ENCODE peak calls at places on chromosome 6, in eight cellular contexts. F, Z, U, C, A, X, L and R are unnamed samples.

GRCh38 chr6:95094751-95095150 is 482.6 kb upstream of the MANEA start:
- DNase-seq in F (peak), Z (no peak), U (peak), C (no peak), A (no peak), X (no peak), L (no peak), R (no peak)

GRCh38 chr6:170031096-170031471 is 259.8 kb downstream of the DLL1 start:
- DNase-seq in F (no peak), Z (peak), U (no peak), C (peak), A (no peak), X (peak), L (no peak), R (no peak)

GRCh38 chr6:170147832-170148708 is 142.8 kb downstream of the DLL1 start:
- DNase-seq in F (no peak), Z (no peak), U (no peak), C (peak), A (no peak), X (peak), L (peak), R (no peak)

GRCh38 chr6:34243901-34244884 is 4.6 kb downstream of the SMIM29 start:
- DNase-seq in F (peak), Z (no peak), U (peak), C (peak), A (peak), X (no peak), L (peak), R (no peak)

GRCh38 chr6:21749754-21750153 is 156.2 kb downstream of the SOX4 start:
- DNase-seq in F (no peak), Z (no peak), U (no peak), C (peak), A (no peak), X (no peak), L (no peak), R (no peak)

GRCh38 chr6:10564975-10565374 is 43.8 kb downstream of the GCNT2 start:
- DNase-seq in F (no peak), Z (no peak), U (no peak), C (no peak), A (no peak), X (no peak), L (no peak), R (no peak)

GRCh38 chr6:41713650-41714291 is 21.6 kb downstream of the TFEB start:
- DNase-seq in F (no peak), Z (no peak), U (no peak), C (no peak), A (peak), X (no peak), L (no peak), R (no peak)

GRCh38 chr6:170210651-170211403 is 80.1 kb downstream of the DLL1 start:
- DNase-seq in F (no peak), Z (no peak), U (no peak), C (no peak), A (no peak), X (peak), L (no peak), R (no peak)

GRCh38 chr6:109059148-109059547 is 35.5 kb downstream of the SESN1 start:
- DNase-seq in F (peak), Z (no peak), U (peak), C (no peak), A (no peak), X (no peak), L (no peak), R (no peak)

GRCh38 chr6:5220436-5220835 is 40.3 kb downstream of the LYRM4 start:
- DNase-seq in F (no peak), Z (no peak), U (no peak), C (no peak), A (no peak), X (no peak), L (no peak), R (no peak)
- TF ChIP-seq CTCF in F (no peak), Z (no peak), U (no peak), C (no peak), A (no peak), X (no peak), L (no peak), R (no peak)

GRCh38 chr6:73586416-73586974 is 65.7 kb upstream of the EEF1A1 start:
- DNase-seq in F (peak), Z (no peak), U (peak), C (no peak), A (no peak), X (no peak), L (no peak), R (no peak)
- H3K4me3 ChIP-seq in F (peak), Z (peak), U (peak), C (no peak), A (peak), X (peak), L (peak), R (no peak)

GRCh38 chr6:40573221-40573620 is 13.9 kb downstream of the LRFN2 start:
- DNase-seq in F (no peak), Z (no peak), U (no peak), C (no peak), A (no peak), X (no peak), L (no peak), R (no peak)

GRCh38 chr6:40579101-40579500 is 8.1 kb downstream of the LRFN2 start:
- DNase-seq in F (no peak), Z (no peak), U (no peak), C (no peak), A (no peak), X (no peak), L (no peak), R (no peak)

GRCh38 chr6:40582892-40583291 is 4.3 kb downstream of the LRFN2 start:
- DNase-seq in F (no peak), Z (no peak), U (no peak), C (peak), A (no peak), X (no peak), L (no peak), R (no peak)

GRCh38 chr6:40577672-40578071 is 9.5 kb downstream of the LRFN2 start:
- DNase-seq in F (no peak), Z (no peak), U (no peak), C (no peak), A (no peak), X (no peak), L (no peak), R (no peak)
- TF ChIP-seq CTCF in F (peak), Z (no peak), U (peak), C (no peak), A (no peak), X (no peak), L (no peak), R (no peak)

GRCh38 chr6:44271914-44272313 is 1.7 kb downstream of the TMEM151B start:
- DNase-seq in F (no peak), Z (no peak), U (no peak), C (no peak), A (no peak), X (no peak), L (no peak), R (no peak)

GRCh38 chr6:44269168-44269920 is 906 bp upstream of the TMEM151B start:
- DNase-seq in F (no peak), Z (no peak), U (no peak), C (no peak), A (no peak), X (no peak), L (no peak), R (no peak)

GRCh38 chr6:44269921-44270525 is at the start of gene TMEM151B:
- DNase-seq in F (no peak), Z (no peak), U (no peak), C (no peak), A (no peak), X (no peak), L (no peak), R (no peak)

GRCh38 chr6:44271406-44271723 is 1.1 kb downstream of the TMEM151B start:
- DNase-seq in F (no peak), Z (no peak), U (no peak), C (no peak), A (no peak), X (no peak), L (no peak), R (no peak)

DNA sequence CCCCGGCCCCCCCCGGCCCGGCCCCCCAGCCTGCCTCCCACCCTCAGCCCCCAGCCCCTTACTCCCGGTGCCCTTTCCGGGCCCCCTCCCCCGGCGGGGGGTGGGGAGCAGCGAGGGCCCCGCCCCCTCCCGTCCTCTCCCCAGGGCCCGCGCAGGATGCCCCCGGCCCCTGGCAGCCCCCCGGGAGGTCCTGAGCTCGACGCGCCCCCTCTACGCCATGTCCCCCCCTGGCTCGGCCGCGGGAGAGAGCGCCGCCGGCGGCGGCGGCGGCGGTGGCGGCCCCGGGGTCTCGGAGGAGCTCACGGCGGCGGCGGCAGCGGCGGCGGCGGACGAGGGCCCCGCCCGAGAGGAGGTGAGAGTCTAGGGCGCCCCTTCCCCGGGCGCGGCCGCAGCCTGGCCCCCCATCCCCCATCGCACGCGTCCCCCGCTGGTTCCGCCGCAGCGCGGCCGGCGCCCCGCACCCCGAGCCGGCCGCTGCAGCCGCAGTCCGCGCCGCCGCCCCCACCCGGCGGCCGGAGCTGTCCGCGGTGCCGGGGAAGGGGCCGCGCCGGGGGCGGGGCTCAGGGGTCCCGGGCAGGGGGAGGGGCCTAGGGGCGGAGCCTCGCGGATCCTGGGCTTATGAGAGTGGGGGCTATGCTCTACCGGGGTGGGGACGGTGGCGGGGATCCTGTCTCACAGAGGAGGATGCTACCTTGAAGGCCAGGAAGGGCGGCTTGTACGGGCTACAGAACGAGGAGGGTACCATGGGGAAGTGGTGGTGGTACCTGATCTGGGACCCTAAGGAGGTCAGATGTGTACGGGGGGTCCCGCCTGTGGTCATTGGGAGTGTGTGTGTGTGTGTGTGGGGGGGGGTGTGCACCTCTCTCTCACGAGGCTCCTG is 516 bp downstream of the TMEM151B start:
- DNase-seq in F (no peak), Z (no peak), U (no peak), C (peak), A (no peak), X (no peak), L (no peak), R (no peak)
- H3K4me3 ChIP-seq in F (peak), Z (peak), U (no peak), C (peak), A (peak), X (peak), L (peak), R (peak)

GRCh38 chr6:49423817-49424216 is 39.2 kb downstream of the MMUT start:
- DNase-seq in F (peak), Z (no peak), U (peak), C (no peak), A (no peak), X (no peak), L (no peak), R (no peak)
- TF ChIP-seq CTCF in F (no peak), Z (no peak), U (peak), C (peak), A (no peak), X (no peak), L (no peak), R (no peak)

GRCh38 chr6:17280138-17280537 is 1.0 kb upstream of the RBM24 start:
- DNase-seq in F (no peak), Z (no peak), U (no peak), C (no peak), A (no peak), X (no peak), L (no peak), R (no peak)
- H3K4me3 ChIP-seq in F (peak), Z (peak), U (no peak), C (no peak), A (peak), X (peak), L (no peak), R (peak)

GRCh38 chr6:16401868-16402267 is 163.5 kb downstream of the GMPR start:
- DNase-seq in F (peak), Z (no peak), U (no peak), C (peak), A (no peak), X (no peak), L (no peak), R (no peak)

GRCh38 chr6:16402501-16402900 is 164.1 kb downstream of the GMPR start:
- DNase-seq in F (peak), Z (no peak), U (no peak), C (peak), A (no peak), X (no peak), L (no peak), R (no peak)

GRCh38 chr6:16404456-16404855 is 166.1 kb downstream of the GMPR start:
- DNase-seq in F (no peak), Z (no peak), U (no peak), C (no peak), A (no peak), X (no peak), L (no peak), R (no peak)

GRCh38 chr6:16405349-16405865 is 167.0 kb downstream of the GMPR start:
- DNase-seq in F (no peak), Z (no peak), U (no peak), C (no peak), A (no peak), X (no peak), L (no peak), R (no peak)

DNA sequence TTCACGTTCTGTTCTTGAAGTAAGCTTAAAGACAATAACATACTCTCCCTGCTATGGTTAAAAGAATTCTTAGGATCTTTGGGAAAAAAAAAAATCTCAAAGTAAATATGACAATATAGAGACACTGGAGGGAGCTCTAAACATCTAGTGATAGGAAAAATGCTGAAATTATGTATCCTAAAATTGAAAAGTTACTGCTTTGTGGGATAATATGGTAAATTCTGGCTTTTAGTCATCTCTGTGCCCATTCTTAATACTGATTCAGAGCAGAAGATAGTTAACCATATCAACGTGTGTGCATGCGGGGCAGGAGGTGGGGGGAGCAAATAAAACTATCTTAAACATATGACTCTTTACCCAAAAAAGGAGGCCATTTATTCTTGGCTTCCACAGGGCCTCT is 165.4 kb downstream of the GMPR start:
- DNase-seq in F (peak), Z (no peak), U (peak), C (no peak), A (no peak), X (no peak), L (no peak), R (no peak)
- TF ChIP-seq CTCF in F (no peak), Z (no peak), U (peak), C (peak), A (no peak), X (no peak), L (no peak), R (no peak)

DNA sequence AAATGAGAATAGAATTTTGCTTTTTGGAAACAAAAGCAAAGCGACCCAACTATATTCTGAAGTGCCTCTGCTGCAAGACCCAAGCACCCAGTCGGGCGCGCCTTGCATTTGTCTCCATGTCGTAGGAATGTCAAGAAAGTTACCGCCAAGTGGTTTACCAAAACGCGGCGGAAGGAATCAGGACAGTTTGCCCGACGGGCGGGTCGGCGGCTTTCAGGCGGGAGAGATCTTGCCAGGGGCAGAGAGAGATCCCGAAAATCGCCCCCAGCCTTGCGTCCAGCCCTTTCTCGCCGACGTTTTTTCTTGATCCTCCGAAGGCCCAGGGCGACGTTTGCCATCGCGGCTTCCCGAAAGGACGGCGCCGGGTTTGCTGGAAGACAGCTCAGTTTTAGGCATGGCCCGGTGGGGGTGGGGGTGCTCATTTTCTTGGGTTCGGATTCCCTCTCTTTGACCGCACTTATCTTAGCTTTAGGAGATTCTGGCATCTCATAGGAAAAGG is 3.9 kb upstream of the LIN28B start:
- DNase-seq in F (no peak), Z (no peak), U (no peak), C (no peak), A (no peak), X (no peak), L (no peak), R (no peak)
- H3K4me3 ChIP-seq in F (no peak), Z (no peak), U (no peak), C (no peak), A (no peak), X (no peak), L (no peak), R (no peak)